ENCODE peak calls at places on chromosomes 5 and 9, in ten cellular contexts. D is thyroid gland; Y is mesendoderm; P is foreskin fibroblast; K is skeletal muscle cell; S is CD8-positive, alpha-beta memory T cell; E is AG04449; Q is AG09309; V is left ventricle myocardium inferior; U is H7. X is an unnamed sample.

GRCh38 chr5:75016896-75017295 is 35.5 kb downstream of the GCNT4 start:
- DNase-seq in Q (peak), V (no peak), D (no peak), E (no peak), S (no peak), Y (no peak), K (no peak), P (no peak), U (no peak), X (no peak)

GRCh38 chr5:148043705-148044104 is 20.1 kb upstream of the SPINK5 start:
- DNase-seq in S (no peak), U (no peak), V (no peak), Y (no peak), D (no peak), K (no peak), Q (no peak), E (no peak), P (no peak), X (no peak)

GRCh38 chr9:3008091-3008490 is 164.2 kb upstream of the PUM3 start:
- DNase-seq in Q (no peak), K (no peak), D (no peak), E (no peak), V (no peak), U (peak), Y (peak), P (no peak), S (no peak), X (no peak)

GRCh38 chr9:94933429-94933828 is 206.9 kb downstream of the AOPEP start:
- DNase-seq in V (no peak), Q (no peak), E (peak), S (no peak), U (no peak), Y (no peak), D (no peak), P (no peak), K (no peak), X (no peak)

GRCh38 chr5:115855959-115856358 is 14.2 kb downstream of the AP3S1 start:
- DNase-seq in P (no peak), Q (no peak), D (no peak), Y (no peak), K (no peak), V (no peak), S (no peak), U (no peak), E (no peak), X (no peak)

GRCh38 chr9:70003786-70004185 is 39.9 kb upstream of the MAMDC2 start:
- DNase-seq in U (no peak), D (no peak), S (no peak), P (peak), Y (no peak), Q (no peak), K (peak), V (no peak), E (peak), X (no peak)

GRCh38 chr9:112371060-112371459 is 8.8 kb upstream of the HSDL2 start:
- DNase-seq in P (no peak), V (no peak), U (no peak), Q (no peak), D (no peak), K (no peak), Y (no peak), E (no peak), S (no peak), X (no peak)

GRCh38 chr9:87336407-87336806 is 161.3 kb upstream of the DAPK1 start:
- DNase-seq in E (no peak), V (no peak), K (no peak), Y (peak), P (no peak), S (no peak), Q (no peak), U (peak), D (no peak), X (no peak)

GRCh38 chr5:157596449-157596848 is 20.9 kb upstream of the ADAM19 start:
- DNase-seq in Q (no peak), V (no peak), D (no peak), K (no peak), U (no peak), S (no peak), P (no peak), E (no peak), Y (no peak), X (no peak)

GRCh38 chr9:118693645-118694044 is 675.6 kb downstream of the BRINP1 start:
- DNase-seq in K (no peak), P (no peak), E (no peak), D (no peak), S (no peak), Y (peak), V (no peak), Q (no peak), U (no peak), X (no peak)

GRCh38 chr9:99056876-99057664 is 47.8 kb upstream of the TGFBR1 start:
- DNase-seq in Q (peak), S (no peak), Y (no peak), U (no peak), V (no peak), P (peak), K (peak), E (peak), D (no peak), X (peak)

GRCh38 chr9:107683566-107683965 is 194.0 kb upstream of the KLF4 start:
- DNase-seq in V (no peak), Q (no peak), K (no peak), D (no peak), P (no peak), U (no peak), S (no peak), E (no peak), Y (no peak), X (no peak)

GRCh38 chr9:2039294-2040180 is 24.4 kb downstream of the SMARCA2 start:
- DNase-seq in Y (no peak), V (no peak), K (no peak), Q (no peak), D (no peak), S (no peak), E (no peak), P (no peak), U (peak), X (no peak)

GRCh38 chr9:84145780-84146179 is 165.2 kb downstream of the RMI1 start:
- DNase-seq in S (no peak), Y (no peak), Q (no peak), K (no peak), V (no peak), P (no peak), E (no peak), U (no peak), D (no peak), X (no peak)

GRCh38 chr9:128254855-128255759 is 20.7 kb downstream of the GOLGA2 start:
- DNase-seq in U (peak), S (peak), D (peak), Y (peak), E (no peak), P (no peak), K (no peak), Q (no peak), V (peak), X (no peak)

GRCh38 chr9:97041898-97042297 is 3.0 kb upstream of the CTSV start:
- DNase-seq in P (no peak), V (no peak), E (no peak), S (no peak), K (no peak), Y (no peak), U (no peak), D (no peak), Q (no peak), X (no peak)

GRCh38 chr5:83538788-83539535 is 67.4 kb downstream of the VCAN start:
- DNase-seq in Q (no peak), S (no peak), Y (no peak), E (no peak), V (no peak), U (no peak), K (no peak), P (no peak), D (no peak), X (no peak)

GRCh38 chr9:135908334-135909204 is 1.2 kb upstream of the CAMSAP1 start:
- DNase-seq in P (no peak), D (no peak), K (no peak), U (peak), S (no peak), Q (no peak), Y (no peak), E (no peak), V (no peak), X (no peak)

GRCh38 chr5:149397530-149397929 is 18.4 kb upstream of the IL17B start:
- DNase-seq in Y (no peak), Q (peak), P (no peak), E (peak), D (no peak), V (no peak), U (no peak), S (no peak), K (peak), X (peak)

GRCh38 chr9:77534376-77535057 is 113.6 kb downstream of the GNA14 start:
- DNase-seq in Y (peak), U (peak), Q (no peak), V (no peak), P (no peak), E (no peak), D (peak), S (no peak), K (no peak), X (no peak)

GRCh38 chr9:92947268-92948031 is at the start of gene FGD3:
- DNase-seq in Q (no peak), K (no peak), P (peak), D (peak), E (no peak), Y (no peak), V (no peak), S (no peak), U (peak), X (peak)

GRCh38 chr5:153807796-153808195 is 230.9 kb downstream of the FAM114A2 start:
- DNase-seq in Q (no peak), P (no peak), E (no peak), K (no peak), U (no peak), Y (no peak), V (no peak), D (no peak), S (no peak), X (no peak)

GRCh38 chr9:6675268-6675667 is 29.7 kb upstream of the GLDC start:
- DNase-seq in Q (no peak), V (no peak), P (no peak), U (no peak), Y (no peak), D (no peak), S (no peak), E (no peak), K (no peak), X (no peak)

GRCh38 chr5:45335346-45335745 is 360.8 kb downstream of the HCN1 start:
- DNase-seq in Y (no peak), U (no peak), V (no peak), K (no peak), E (no peak), D (no peak), S (no peak), Q (no peak), P (no peak), X (no peak)

GRCh38 chr9:108476574-108476973 is 379.2 kb downstream of the ACTL7B start:
- DNase-seq in Q (peak), V (no peak), K (no peak), E (no peak), D (no peak), P (no peak), Y (no peak), U (no peak), S (no peak), X (no peak)

GRCh38 chr5:21823588-21823987 is 1029.6 kb downstream of the CDH12 start:
- DNase-seq in Y (no peak), Q (no peak), E (no peak), P (no peak), D (no peak), V (no peak), K (no peak), U (no peak), S (no peak), X (no peak)

GRCh38 chr5:100676807-100677631 is 141.8 kb downstream of the FAM174A start:
- DNase-seq in P (peak), S (no peak), D (no peak), Y (no peak), V (no peak), Q (no peak), E (no peak), U (no peak), K (no peak), X (peak)

GRCh38 chr5:159017787-159018186 is 81.9 kb downstream of the EBF1 start:
- DNase-seq in U (peak), Q (no peak), V (peak), K (peak), P (peak), Y (peak), E (no peak), D (peak), S (no peak), X (peak)

GRCh38 chr9:86794356-86795046 is 152.8 kb downstream of the GAS1 start:
- DNase-seq in U (no peak), V (no peak), S (no peak), P (peak), Y (no peak), K (peak), D (no peak), E (peak), Q (no peak), X (no peak)

GRCh38 chr5:119273391-119273839 is 82.4 kb upstream of the TNFAIP8 start:
- DNase-seq in U (no peak), D (no peak), E (no peak), V (peak), P (no peak), K (no peak), Y (no peak), Q (no peak), S (no peak), X (no peak)

GRCh38 chr9:130366072-130366471 is 78.7 kb upstream of the ASS1 start:
- DNase-seq in U (no peak), S (no peak), D (no peak), E (no peak), V (no peak), K (no peak), Y (no peak), Q (no peak), P (no peak), X (no peak)

GRCh38 chr9:82679488-82679887 is 383.5 kb downstream of the RASEF start:
- DNase-seq in K (no peak), D (no peak), E (no peak), Y (peak), S (no peak), V (no peak), Q (no peak), U (no peak), P (no peak), X (no peak)

GRCh38 chr5:157651623-157652376 is 438 bp downstream of the SOX30 start:
- DNase-seq in V (peak), S (peak), U (peak), E (no peak), D (peak), Y (peak), P (no peak), K (no peak), Q (no peak), X (no peak)

GRCh38 chr5:151221574-151221973 is 2.3 kb downstream of the CCDC69 start:
- DNase-seq in K (no peak), E (no peak), U (no peak), Q (no peak), S (no peak), D (no peak), V (no peak), Y (no peak), P (peak), X (peak)

GRCh38 chr5:112616812-112617547 is 120.7 kb upstream of the APC start:
- DNase-seq in Q (no peak), S (no peak), V (no peak), Y (no peak), P (no peak), E (no peak), D (no peak), K (no peak), U (no peak), X (no peak)
- H3K4me3 ChIP-seq in Q (no peak), S (no peak), V (no peak), Y (no peak), P (peak), E (no peak), D (no peak), K (peak), U (no peak), X (no peak)

GRCh38 chr9:133221177-133221809 is 12.2 kb upstream of the OBP2B start:
- DNase-seq in D (no peak), V (no peak), E (no peak), P (no peak), Q (no peak), U (peak), K (no peak), Y (no peak), S (no peak), X (no peak)
- H3K4me3 ChIP-seq in D (no peak), V (no peak), E (no peak), P (no peak), Q (no peak), U (no peak), K (no peak), Y (no peak), S (no peak), X (no peak)

DNA sequence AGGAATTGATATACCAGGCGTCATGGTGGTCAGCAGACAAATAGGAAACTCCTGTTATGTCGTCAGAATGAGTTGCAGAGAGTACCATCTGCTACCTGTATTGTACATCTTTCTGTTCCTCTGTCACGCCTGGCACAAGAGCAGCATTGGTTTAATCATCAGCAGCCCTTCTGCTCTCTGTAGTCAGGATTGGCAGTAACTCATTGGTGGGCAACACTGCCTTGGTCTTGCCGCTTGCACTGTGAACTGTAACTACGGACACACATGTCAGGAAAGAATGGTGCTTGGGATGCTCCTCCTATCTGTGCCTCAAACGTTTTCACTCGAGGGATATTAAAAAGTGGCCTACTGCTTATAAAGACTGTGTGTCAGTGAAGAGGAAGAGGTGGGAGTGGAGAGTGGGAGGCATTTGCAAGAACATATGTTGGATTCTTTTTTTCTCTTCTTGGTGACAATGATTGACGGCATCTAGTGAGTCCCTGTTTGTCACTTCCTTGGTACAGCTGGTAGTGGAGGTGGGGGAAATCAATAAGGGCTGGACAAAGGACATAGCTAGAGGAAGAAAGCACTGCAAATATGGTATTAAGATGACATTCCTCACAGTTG is 76.6 kb downstream of the F2RL2 start:
- DNase-seq in P (no peak), K (no peak), V (no peak), D (no peak), Y (no peak), U (no peak), Q (no peak), S (no peak), E (no peak), X (no peak)
- H3K4me3 ChIP-seq in P (no peak), K (no peak), V (no peak), D (no peak), Y (no peak), U (no peak), Q (no peak), S (peak), E (no peak), X (no peak)

GRCh38 chr9:114155263-114155966 is at the start of gene COL27A1:
- DNase-seq in V (peak), U (peak), K (no peak), P (peak), Y (peak), S (peak), E (no peak), Q (no peak), D (peak), X (peak)

GRCh38 chr9:114156311-114156657 is 947 bp downstream of the COL27A1 start:
- DNase-seq in Q (no peak), E (no peak), V (no peak), Y (no peak), P (no peak), K (no peak), D (peak), U (no peak), S (no peak), X (no peak)

GRCh38 chr9:114155967-114156294 is 594 bp downstream of the COL27A1 start:
- DNase-seq in Q (no peak), U (peak), Y (no peak), D (peak), E (no peak), S (no peak), P (no peak), V (no peak), K (no peak), X (peak)

GRCh38 chr9:114153761-114154596 is 1.4 kb upstream of the COL27A1 start:
- DNase-seq in U (peak), K (no peak), V (no peak), E (no peak), Q (no peak), S (no peak), D (peak), Y (peak), P (no peak), X (no peak)

GRCh38 chr9:114154597-114155102 is 687 bp upstream of the COL27A1 start:
- DNase-seq in Q (no peak), K (no peak), D (no peak), P (no peak), U (no peak), Y (no peak), E (no peak), V (no peak), S (no peak), X (no peak)
- H3K4me3 ChIP-seq in Q (peak), K (peak), D (no peak), P (peak), U (peak), Y (peak), E (peak), V (peak), S (peak), X (no peak)

DNA sequence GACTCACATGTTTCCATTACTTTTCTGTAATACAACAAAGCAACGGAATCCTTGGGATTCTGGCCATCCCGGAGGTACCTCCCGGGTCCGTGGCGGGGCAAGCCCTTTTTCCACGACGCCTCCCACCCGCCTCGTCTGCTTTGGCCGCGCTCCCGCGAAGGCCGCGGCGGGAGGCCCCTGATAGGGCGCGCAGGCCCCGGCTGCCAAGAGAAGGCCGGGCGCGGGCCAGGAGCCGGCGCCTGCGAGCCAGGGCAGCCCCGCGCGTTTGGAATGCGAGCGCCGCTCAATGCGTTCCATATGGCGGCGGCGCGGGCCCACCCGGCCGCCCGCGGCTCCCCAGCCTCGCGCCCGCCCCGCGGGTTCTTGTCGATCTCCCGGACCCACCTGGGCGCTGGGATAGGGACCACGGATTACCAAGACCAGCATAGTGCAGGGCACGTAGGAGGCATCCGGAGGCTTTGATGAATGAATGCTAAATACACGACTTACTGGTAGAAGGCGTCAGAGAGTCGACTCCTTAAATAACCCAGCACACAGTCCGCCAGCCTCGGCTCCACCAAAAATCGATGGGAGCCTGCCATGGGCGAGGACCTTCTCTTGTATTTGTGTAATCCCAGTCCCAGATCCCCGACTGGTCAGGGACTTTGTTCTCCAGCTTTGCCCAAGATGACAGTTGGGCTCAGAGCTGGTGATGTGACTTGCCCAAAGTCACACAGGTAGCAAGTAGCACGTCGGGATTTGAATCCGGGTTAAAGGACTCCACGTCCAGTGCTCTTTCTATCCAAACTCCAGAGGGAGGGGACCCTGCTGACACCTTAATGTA is 17.6 kb upstream of the PHF19 start:
- DNase-seq in Q (no peak), E (no peak), Y (no peak), U (peak), P (no peak), V (peak), D (no peak), S (no peak), K (no peak), X (no peak)
- H3K4me3 ChIP-seq in Q (no peak), E (no peak), Y (no peak), U (no peak), P (peak), V (peak), D (no peak), S (no peak), K (no peak), X (no peak)

X was measured in MG63.